ENCODE peak calls at places on chromosomes 1 and 21, in ten cellular contexts. O is nephron progenitor cell, M is lower leg skin, B is body of pancreas, R is mucosa of descending colon, U is NCI-H1092, J is T-helper 9 cell, W is cardiac fibroblast, A is WTC11, X is transverse colon. K is an unnamed sample.

GRCh38 chr1:2076826-2077225 is 26.6 kb downstream of the PRKCZ start:
- DNase-seq in W (no peak), U (no peak), O (no peak), J (no peak), A (no peak), M (no peak), B (no peak), X (no peak), R (no peak), K (no peak)

GRCh38 chr1:208731976-208732821 is 488.0 kb upstream of the PLXNA2 start:
- DNase-seq in B (no peak), O (peak), U (peak), X (no peak), W (no peak), A (no peak), J (no peak), R (no peak), M (no peak), K (no peak)

GRCh38 chr21:42878678-42878992 is 704 bp downstream of the WDR4 start:
- DNase-seq in M (no peak), X (no peak), O (no peak), W (no peak), J (no peak), B (no peak), A (no peak), U (no peak), R (no peak), K (no peak)

GRCh38 chr1:2046225-2046917 is 3.8 kb upstream of the PRKCZ start:
- DNase-seq in B (peak), X (peak), J (peak), U (no peak), A (peak), W (peak), O (peak), M (no peak), R (peak), K (no peak)

GRCh38 chr1:44827197-44828002 is 15.7 kb downstream of the PTCH2 start:
- DNase-seq in X (no peak), J (no peak), U (no peak), R (peak), A (peak), M (no peak), O (no peak), B (peak), W (no peak), K (no peak)

GRCh38 chr1:6491480-6491962 is at the start of gene PLEKHG5:
- DNase-seq in M (no peak), O (no peak), X (no peak), W (peak), J (no peak), U (no peak), B (no peak), A (no peak), R (no peak), K (no peak)

GRCh38 chr1:174766727-174767126 is 233.0 kb upstream of the CACYBP start:
- DNase-seq in O (no peak), M (no peak), R (no peak), A (no peak), U (no peak), X (no peak), J (no peak), W (no peak), B (no peak), K (no peak)

GRCh38 chr1:117387060-117387633 is 19.9 kb downstream of the MAN1A2 start:
- DNase-seq in U (no peak), M (no peak), A (no peak), R (no peak), J (no peak), X (no peak), O (no peak), B (no peak), W (no peak), K (no peak)

GRCh38 chr21:16633851-16634521 is 878.9 kb upstream of the CXADR start:
- DNase-seq in W (peak), M (no peak), J (no peak), B (no peak), A (no peak), R (no peak), O (no peak), X (no peak), U (peak), K (no peak)

GRCh38 chr1:209766051-209766450 is 10.2 kb downstream of the TRAF3IP3 start:
- DNase-seq in R (no peak), A (no peak), M (no peak), W (no peak), O (no peak), U (no peak), J (no peak), B (no peak), X (no peak), K (no peak)

GRCh38 chr1:231266811-231267322 is 25.9 kb downstream of the GNPAT start:
- DNase-seq in O (no peak), A (no peak), U (no peak), M (no peak), X (no peak), R (no peak), B (no peak), J (no peak), W (peak), K (no peak)

GRCh38 chr1:118485757-118486156 is 300.7 kb upstream of the SPAG17 start:
- DNase-seq in A (no peak), W (no peak), J (no peak), B (no peak), O (no peak), U (no peak), R (no peak), X (no peak), M (no peak), K (no peak)

GRCh38 chr1:36836196-36836883 is 198.0 kb downstream of the GRIK3 start:
- DNase-seq in O (no peak), R (no peak), B (no peak), A (no peak), J (no peak), U (peak), X (no peak), M (no peak), W (no peak), K (no peak)

GRCh38 chr1:235650341-235651169 is 971 bp upstream of the GNG4 start:
- DNase-seq in J (no peak), U (peak), R (no peak), W (no peak), X (peak), M (peak), B (no peak), O (peak), A (peak), K (no peak)

GRCh38 chr1:89254658-89255287 is 17.9 kb downstream of the GBP5 start:
- DNase-seq in W (peak), B (no peak), R (no peak), U (peak), J (no peak), A (no peak), X (no peak), M (no peak), O (no peak), K (no peak)

GRCh38 chr1:180192172-180192571 is 37.5 kb downstream of the QSOX1 start:
- DNase-seq in U (no peak), A (no peak), W (no peak), J (no peak), O (no peak), R (no peak), M (no peak), B (no peak), X (no peak), K (no peak)

GRCh38 chr21:35982717-35983116 is 77.6 kb downstream of the SETD4 start:
- DNase-seq in R (no peak), M (no peak), A (no peak), X (no peak), U (no peak), B (no peak), J (no peak), W (no peak), O (no peak), K (no peak)

GRCh38 chr1:24743404-24744211 is 1.6 kb upstream of the CLIC4 start:
- DNase-seq in X (no peak), O (no peak), R (no peak), J (no peak), A (peak), W (peak), M (peak), U (no peak), B (no peak), K (no peak)

GRCh38 chr1:34268311-34269042 is 91.8 kb downstream of the C1orf94 start:
- DNase-seq in X (no peak), A (no peak), B (no peak), O (no peak), U (no peak), M (no peak), W (no peak), J (no peak), R (no peak), K (no peak)

GRCh38 chr1:64511054-64511453 is 41.1 kb downstream of the CACHD1 start:
- DNase-seq in M (no peak), W (no peak), X (no peak), R (no peak), A (no peak), O (no peak), J (no peak), U (no peak), B (no peak), K (no peak)